ENCODE peak calls at places on chromosomes 6 and 20, in four cellular contexts. R is Karpas-422, S is heart right ventricle, J is HAP-1. D is an unnamed sample.
A peak's percentile ranks its signal among the peaks of the same experiment; 100 is the strongest.

GRCh38 chr6:31580807-31581437 is 1.3 kb downstream of the LTB start:
- DNase-seq in S (peak; percentile 89), R (peak; percentile 95), J (peak; percentile 84), D (peak; percentile 69)

GRCh38 chr6:53359843-53360834 is 11.4 kb upstream of the ELOVL5 start:
- DNase-seq in R (no peak), S (no peak), J (peak; percentile 46), D (peak; percentile 43)

GRCh38 chr6:33490198-33490597 is 35.8 kb downstream of the ZBTB9 start:
- DNase-seq in S (no peak), R (no peak), J (no peak), D (peak; percentile 65)

GRCh38 chr6:28838289-28838633 is 85.5 kb downstream of the TRIM27 start:
- DNase-seq in J (peak; percentile 53), R (peak; percentile 92), S (peak; percentile 32), D (peak; percentile 78)

GRCh38 chr20:57395111-57395959 is 4.1 kb downstream of the RBM38 start:
- DNase-seq in R (no peak), J (no peak), S (peak; percentile 82), D (no peak)

GRCh38 chr6:161233986-161234620 is 39.8 kb downstream of the AGPAT4 start:
- DNase-seq in S (peak; percentile 61), J (peak; percentile 15), R (no peak), D (no peak)

GRCh38 chr6:123994168-123994567 is 190.5 kb downstream of the NKAIN2 start:
- DNase-seq in J (no peak), S (no peak), R (no peak), D (no peak)

GRCh38 chr6:33632603-33633039 is 11.5 kb downstream of the ITPR3 start:
- DNase-seq in S (peak; percentile 41), R (peak; percentile 80), J (peak; percentile 25), D (peak; percentile 81)

GRCh38 chr20:41134362-41135186 is 2.8 kb upstream of the PLCG1 start:
- DNase-seq in R (no peak), S (no peak), J (no peak), D (no peak)

GRCh38 chr6:40582892-40583291 is 4.3 kb downstream of the LRFN2 start:
- DNase-seq in R (peak; percentile 78), S (no peak), J (no peak), D (no peak)

GRCh38 chr20:43363506-43363905 is 94.2 kb upstream of the SRSF6 start:
- DNase-seq in S (no peak), R (no peak), J (no peak), D (no peak)

DNA sequence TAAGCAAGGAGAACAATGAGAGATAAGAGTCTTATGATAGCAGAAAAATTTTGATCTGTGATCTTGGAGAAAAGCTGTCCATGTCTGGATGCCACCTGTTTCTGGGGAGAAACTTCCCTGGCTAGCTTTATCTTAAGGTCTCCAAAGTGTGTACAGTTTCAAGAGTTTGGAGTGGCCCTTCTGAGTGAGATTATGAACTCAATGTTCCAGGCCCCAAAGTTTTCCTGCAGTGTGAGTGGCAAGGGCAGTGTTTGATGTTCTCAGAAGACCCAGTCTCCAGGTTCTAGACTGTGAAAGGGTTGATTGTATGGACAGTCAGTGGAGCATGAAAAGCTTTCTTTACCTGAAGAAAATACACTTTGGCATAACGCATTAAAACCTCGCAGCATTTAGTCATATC is 121.7 kb downstream of the OLIG3 start:
- DNase-seq in J (no peak), R (no peak), S (no peak), D (no peak)
- H3K36me3 ChIP-seq in J (no peaks in the 10 kb centered on the region), R (no peaks in the 10 kb centered on the region), S (no peaks in the 10 kb centered on the region), D (no peaks in the 10 kb centered on the region)

DNA sequence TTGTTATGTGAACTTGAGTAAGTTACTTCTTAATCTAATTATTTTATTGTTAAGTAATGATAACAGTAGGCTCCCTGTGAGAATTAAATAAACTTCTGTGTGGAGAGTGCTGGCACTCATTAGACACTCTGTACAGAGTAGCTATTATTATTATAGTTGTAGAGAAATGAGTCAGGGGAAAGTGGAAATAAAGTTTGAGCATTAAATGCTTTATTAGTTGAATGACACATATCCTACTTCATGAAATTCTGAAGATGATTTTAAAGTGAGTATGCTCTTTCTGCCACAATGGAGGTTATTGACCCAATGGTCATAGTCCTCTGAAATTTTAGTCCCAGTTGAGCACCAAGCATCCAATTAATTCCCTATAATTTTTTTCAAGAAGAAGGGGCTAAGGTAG is 5.9 kb downstream of the ECI2 start:
- DNase-seq in J (no peak), R (no peak), S (no peak), D (no peak)
- H3K4me3 ChIP-seq in J (no peak overlapping the region), R (no peak overlapping the region), S (no peak overlapping the region), D (no peak overlapping the region)

DNA sequence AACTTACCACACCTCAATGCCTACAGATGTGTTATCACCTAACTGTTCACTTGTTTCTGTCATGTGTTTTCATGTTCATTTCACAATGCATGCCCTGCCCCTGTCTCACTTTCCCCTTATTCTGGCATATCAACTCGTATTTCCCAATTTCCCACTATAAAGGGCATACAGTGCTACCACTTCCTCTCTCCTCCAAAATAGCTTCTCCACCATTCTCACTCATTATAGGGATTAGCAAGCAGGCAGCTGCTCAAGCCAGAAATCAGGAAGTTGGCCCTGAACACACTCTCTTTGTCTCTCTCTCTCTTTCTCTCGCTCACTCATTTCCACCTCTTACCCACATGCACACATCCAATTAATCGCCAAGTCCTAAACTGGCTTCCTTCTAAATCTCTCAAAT is 196.4 kb downstream of the BTBD9 start:
- DNase-seq in J (no peak), R (no peak), S (no peak), D (no peak)
- H3K4me1 ChIP-seq in J (no peaks in the 10 kb centered on the region), R (no peaks in the 10 kb centered on the region), S (peaks cover 13% of the 10 kb centered on the region), D (no peaks in the 10 kb centered on the region)

GRCh38 chr20:34029415-34029814 is 35.7 kb downstream of the RALY start:
- DNase-seq in J (no peak), R (no peak), S (no peak), D (no peak)

GRCh38 chr20:34024733-34025351 is 31.1 kb downstream of the RALY start:
- DNase-seq in J (no peak), S (no peak), R (no peak), D (peak; percentile 42)

GRCh38 chr20:34033903-34034302 is 40.2 kb downstream of the RALY start:
- DNase-seq in R (no peak), S (no peak), J (no peak), D (no peak)

GRCh38 chr20:34030453-34030852 is 36.7 kb downstream of the RALY start:
- DNase-seq in S (no peak), J (peak; percentile 4), R (no peak), D (no peak)
- H3K36me3 ChIP-seq in S (no peaks in the 10 kb centered on the region), J (peaks cover 5% of the 10 kb centered on the region), R (no peaks in the 10 kb centered on the region), D (peaks cover 2% of the 10 kb centered on the region)

DNA sequence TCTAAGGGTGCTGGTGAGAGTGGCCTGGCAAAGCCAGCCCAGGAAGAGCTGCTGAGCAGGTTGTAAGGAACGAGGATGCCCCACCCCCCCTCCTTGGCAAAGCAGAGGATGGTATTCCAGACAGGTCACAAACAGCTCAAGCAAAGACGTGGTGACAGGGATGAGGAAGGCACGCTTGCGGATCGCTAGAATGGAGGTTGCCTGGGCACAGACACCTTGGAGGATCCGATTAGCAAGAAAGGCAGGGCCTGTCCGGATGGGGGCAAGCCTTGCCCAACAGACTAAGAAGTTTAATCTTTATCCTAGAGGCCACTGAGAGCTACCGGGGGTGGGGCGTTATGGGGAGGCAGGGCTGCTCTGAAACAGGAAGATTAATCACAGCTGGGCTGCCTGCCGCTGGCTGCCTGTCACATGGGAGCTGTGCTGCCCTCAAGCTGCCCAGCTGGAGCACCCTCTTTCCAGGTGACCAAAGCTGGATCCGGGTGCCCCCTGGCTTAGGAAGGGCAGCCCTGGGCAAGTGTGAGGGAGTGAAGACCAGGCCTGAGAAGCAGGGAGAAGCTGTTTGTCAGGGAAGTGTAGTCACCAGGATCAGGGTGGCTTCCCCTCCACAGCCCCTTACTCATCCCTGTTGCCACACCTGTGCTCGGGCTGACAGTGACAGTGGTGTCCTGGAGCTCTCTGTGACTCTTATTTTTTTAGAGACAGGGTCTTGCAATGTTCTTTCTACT is 9.2 kb upstream of the MAPK13 start:
- DNase-seq in J (no peak), R (peak; percentile 74), S (no peak), D (peak; percentile 81)
- H3K4me3 ChIP-seq in J (no peak overlapping the region), R (peak overlapping the region; percentile 53), S (no peak overlapping the region), D (no peak overlapping the region)

DNA sequence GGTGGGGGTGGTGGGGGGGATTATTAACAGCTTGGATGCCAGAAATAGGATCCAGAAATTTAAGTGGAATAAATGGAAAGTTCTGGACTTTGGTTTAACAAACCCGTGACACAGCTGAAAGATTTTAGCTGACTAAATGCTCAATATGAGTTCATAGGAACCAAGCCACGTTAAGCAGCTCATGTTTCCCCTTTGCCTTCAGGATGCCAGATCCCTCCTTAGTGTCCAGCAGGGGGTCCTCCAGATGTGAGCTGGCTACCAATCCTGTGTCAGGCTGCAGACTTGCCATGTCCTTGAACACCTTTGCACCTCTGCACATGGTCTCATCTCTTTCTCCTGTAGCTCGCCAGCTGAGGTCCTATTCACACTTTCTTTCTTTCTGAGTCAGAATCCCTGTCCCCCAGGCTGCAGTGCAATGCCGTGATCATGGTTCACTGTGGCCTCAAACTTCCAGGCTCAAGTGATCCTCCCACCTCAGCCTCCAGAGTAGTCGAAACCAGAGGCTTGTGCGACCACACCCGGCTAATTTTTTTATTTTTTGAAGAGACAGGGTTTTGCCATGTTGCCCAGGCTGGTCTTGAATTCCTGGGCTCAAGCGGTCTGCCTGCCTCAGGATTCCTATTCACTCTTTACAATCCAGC is 133.3 kb upstream of the ARMC2 start:
- DNase-seq in R (no peak), J (no peak), S (no peak), D (no peak)
- H3K4me1 ChIP-seq in R (no peaks in the 10 kb centered on the region), J (no peaks in the 10 kb centered on the region), S (peaks cover 41% of the 10 kb centered on the region), D (no peaks in the 10 kb centered on the region)

DNA sequence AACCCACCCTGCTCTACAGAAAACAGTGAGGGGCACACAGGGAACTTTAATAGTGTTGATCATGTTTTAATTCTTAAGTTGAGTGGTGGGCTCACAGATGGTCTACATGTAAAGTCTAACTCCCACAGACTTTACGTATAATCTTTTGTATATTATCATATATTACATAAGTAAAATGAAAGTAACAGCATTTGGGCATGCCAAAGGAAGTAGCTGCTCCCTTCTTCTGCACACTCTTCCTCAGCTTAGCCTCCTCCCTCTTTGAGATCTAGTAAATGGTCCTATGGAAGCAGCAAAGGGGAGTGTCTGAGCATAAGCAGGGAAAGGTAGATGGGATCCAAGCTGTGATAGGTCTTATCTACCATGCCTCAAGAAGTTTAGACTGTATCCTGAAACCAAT is 11.2 kb downstream of the MED20 start:
- DNase-seq in J (no peak), R (no peak), S (no peak), D (no peak)
- H3K36me3 ChIP-seq in J (peaks cover 39% of the 10 kb centered on the region), R (peaks cover 23% of the 10 kb centered on the region), S (no peaks in the 10 kb centered on the region), D (peaks cover 28% of the 10 kb centered on the region)

GRCh38 chr6:36983538-36983937 is 2.5 kb downstream of the MTCH1 start:
- DNase-seq in J (no peak), S (no peak), R (no peak), D (no peak)
- H3K4me3 ChIP-seq in J (no peak overlapping the region), S (no peak overlapping the region), R (peak overlapping the region; percentile 97), D (no peak overlapping the region)

DNA sequence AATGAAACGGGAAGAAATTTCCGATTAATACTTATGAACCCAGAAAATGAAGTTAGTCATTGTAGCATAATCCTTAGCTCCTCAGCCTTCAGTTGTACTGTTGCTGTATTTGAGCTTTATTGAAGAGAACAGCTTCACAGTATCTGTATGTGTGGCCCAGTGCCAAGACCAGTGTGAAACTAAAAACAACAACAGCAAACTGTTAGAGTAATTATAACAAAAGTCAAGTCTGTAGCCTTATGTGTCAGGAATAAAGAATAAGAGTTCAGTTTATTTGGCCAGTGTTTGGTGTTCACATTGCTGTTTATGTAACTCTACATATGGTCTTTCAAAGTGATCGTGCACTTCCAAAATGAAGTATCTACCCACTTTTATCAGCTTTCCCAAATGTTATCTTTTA is 70.9 kb downstream of the ARID1B start:
- DNase-seq in J (no peak), S (peak; percentile 54), R (no peak), D (no peak)
- H3K4me1 ChIP-seq in J (peaks cover 52% of the 10 kb centered on the region), S (peaks cover 100% of the 10 kb centered on the region), R (peaks cover 88% of the 10 kb centered on the region), D (peaks cover 4% of the 10 kb centered on the region)

GRCh38 chr6:84772428-84773132 is 8.2 kb upstream of the TBX18 start:
- DNase-seq in S (no peak), J (no peak), R (no peak), D (no peak)
- H3K36me3 ChIP-seq in S (no peaks in the 10 kb centered on the region), J (no peaks in the 10 kb centered on the region), R (no peaks in the 10 kb centered on the region), D (no peaks in the 10 kb centered on the region)

D was measured in small intestine.